ENCODE peak calls at places on chromosomes 3 and 15, in ten cellular contexts. One of them, this sample, is unnamed.

GRCh38 chr3:79598594-79598993 is 169.2 kb downstream of the ROBO1 start:
- DNase-seq in activated CD4-positive, alpha-beta T cell treated with anti-CD3 and anti-CD28 coated beads, Interleukin-2, amount 50 U/mL, for 24 hours: no peak
- DNase-seq in substantia nigra: no peak
- DNase-seq in AG20443: no peak
- DNase-seq in activated T-helper 1 cell treated with Interleukin-2 at 50 U/mL for 16 hours: no peak
- DNase-seq in SK-N-DZ: peak
- DNase-seq in NCI-H1092: peak
- DNase-seq in suprapubic skin: no peak
- DNase-seq in adipocyte: no peak
- DNase-seq in NT2/D1: peak
- DNase-seq in this sample: no peak

GRCh38 chr15:62407216-62407615 is 242.1 kb upstream of the C2CD4B start:
- DNase-seq in adipocyte: peak
- DNase-seq in NT2/D1: no peak
- DNase-seq in activated CD4-positive, alpha-beta T cell treated with anti-CD3 and anti-CD28 coated beads, Interleukin-2, amount 50 U/mL, for 24 hours: no peak
- DNase-seq in AG20443: no peak
- DNase-seq in suprapubic skin: no peak
- DNase-seq in substantia nigra: no peak
- DNase-seq in NCI-H1092: no peak
- DNase-seq in activated T-helper 1 cell treated with Interleukin-2 at 50 U/mL for 16 hours: no peak
- DNase-seq in SK-N-DZ: no peak
- DNase-seq in this sample: no peak

GRCh38 chr15:25243800-25244097 is 195.1 kb downstream of the UBE3A start:
- DNase-seq in suprapubic skin: peak
- DNase-seq in substantia nigra: no peak
- DNase-seq in NT2/D1: no peak
- DNase-seq in SK-N-DZ: no peak
- DNase-seq in AG20443: no peak
- DNase-seq in activated T-helper 1 cell treated with Interleukin-2 at 50 U/mL for 16 hours: no peak
- DNase-seq in NCI-H1092: no peak
- DNase-seq in activated CD4-positive, alpha-beta T cell treated with anti-CD3 and anti-CD28 coated beads, Interleukin-2, amount 50 U/mL, for 24 hours: no peak
- DNase-seq in adipocyte: no peak
- DNase-seq in this sample: no peak

GRCh38 chr15:41435037-41435786 is 18.3 kb downstream of the RTF1 start:
- DNase-seq in NT2/D1: no peak
- DNase-seq in SK-N-DZ: no peak
- DNase-seq in substantia nigra: no peak
- DNase-seq in NCI-H1092: no peak
- DNase-seq in AG20443: no peak
- DNase-seq in activated T-helper 1 cell treated with Interleukin-2 at 50 U/mL for 16 hours: no peak
- DNase-seq in adipocyte: no peak
- DNase-seq in activated CD4-positive, alpha-beta T cell treated with anti-CD3 and anti-CD28 coated beads, Interleukin-2, amount 50 U/mL, for 24 hours: no peak
- DNase-seq in suprapubic skin: no peak
- DNase-seq in this sample: no peak

GRCh38 chr3:178711753-178712152 is 175.5 kb downstream of the KCNMB2 start:
- DNase-seq in NT2/D1: no peak
- DNase-seq in SK-N-DZ: no peak
- DNase-seq in adipocyte: no peak
- DNase-seq in substantia nigra: no peak
- DNase-seq in activated CD4-positive, alpha-beta T cell treated with anti-CD3 and anti-CD28 coated beads, Interleukin-2, amount 50 U/mL, for 24 hours: no peak
- DNase-seq in AG20443: no peak
- DNase-seq in NCI-H1092: no peak
- DNase-seq in activated T-helper 1 cell treated with Interleukin-2 at 50 U/mL for 16 hours: no peak
- DNase-seq in suprapubic skin: no peak
- DNase-seq in this sample: no peak

GRCh38 chr15:28114114-28114455 is 15.0 kb upstream of the OCA2 start:
- DNase-seq in NCI-H1092: no peak
- DNase-seq in adipocyte: no peak
- DNase-seq in SK-N-DZ: no peak
- DNase-seq in AG20443: no peak
- DNase-seq in substantia nigra: no peak
- DNase-seq in NT2/D1: no peak
- DNase-seq in activated CD4-positive, alpha-beta T cell treated with anti-CD3 and anti-CD28 coated beads, Interleukin-2, amount 50 U/mL, for 24 hours: no peak
- DNase-seq in suprapubic skin: no peak
- DNase-seq in activated T-helper 1 cell treated with Interleukin-2 at 50 U/mL for 16 hours: no peak
- DNase-seq in this sample: no peak

GRCh38 chr15:31294067-31294466 is 32.6 kb upstream of the KLF13 start:
- DNase-seq in AG20443: no peak
- DNase-seq in activated T-helper 1 cell treated with Interleukin-2 at 50 U/mL for 16 hours: no peak
- DNase-seq in SK-N-DZ: no peak
- DNase-seq in substantia nigra: no peak
- DNase-seq in NT2/D1: no peak
- DNase-seq in suprapubic skin: no peak
- DNase-seq in adipocyte: no peak
- DNase-seq in activated CD4-positive, alpha-beta T cell treated with anti-CD3 and anti-CD28 coated beads, Interleukin-2, amount 50 U/mL, for 24 hours: no peak
- DNase-seq in NCI-H1092: no peak
- DNase-seq in this sample: no peak

GRCh38 chr15:66894986-66895780 is 170.2 kb upstream of the SMAD3 start:
- DNase-seq in NCI-H1092: no peak
- DNase-seq in activated T-helper 1 cell treated with Interleukin-2 at 50 U/mL for 16 hours: no peak
- DNase-seq in SK-N-DZ: no peak
- DNase-seq in NT2/D1: no peak
- DNase-seq in adipocyte: no peak
- DNase-seq in activated CD4-positive, alpha-beta T cell treated with anti-CD3 and anti-CD28 coated beads, Interleukin-2, amount 50 U/mL, for 24 hours: no peak
- DNase-seq in suprapubic skin: peak
- DNase-seq in AG20443: no peak
- DNase-seq in substantia nigra: no peak
- DNase-seq in this sample: no peak

GRCh38 chr3:48598323-48599076 is 3.4 kb upstream of the COL7A1 start:
- DNase-seq in NCI-H1092: no peak
- DNase-seq in adipocyte: peak
- DNase-seq in NT2/D1: peak
- DNase-seq in SK-N-DZ: no peak
- DNase-seq in substantia nigra: no peak
- DNase-seq in AG20443: peak
- DNase-seq in activated CD4-positive, alpha-beta T cell treated with anti-CD3 and anti-CD28 coated beads, Interleukin-2, amount 50 U/mL, for 24 hours: no peak
- DNase-seq in activated T-helper 1 cell treated with Interleukin-2 at 50 U/mL for 16 hours: no peak
- DNase-seq in suprapubic skin: no peak
- DNase-seq in this sample: peak

GRCh38 chr15:37076543-37076942 is 23.8 kb downstream of the MEIS2 start:
- DNase-seq in activated T-helper 1 cell treated with Interleukin-2 at 50 U/mL for 16 hours: no peak
- DNase-seq in AG20443: no peak
- DNase-seq in activated CD4-positive, alpha-beta T cell treated with anti-CD3 and anti-CD28 coated beads, Interleukin-2, amount 50 U/mL, for 24 hours: no peak
- DNase-seq in NCI-H1092: no peak
- DNase-seq in suprapubic skin: no peak
- DNase-seq in substantia nigra: no peak
- DNase-seq in adipocyte: no peak
- DNase-seq in SK-N-DZ: no peak
- DNase-seq in NT2/D1: no peak
- DNase-seq in this sample: no peak

GRCh38 chr15:65937046-65937445 is 67.8 kb downstream of the RAB11A start:
- DNase-seq in activated T-helper 1 cell treated with Interleukin-2 at 50 U/mL for 16 hours: no peak
- DNase-seq in AG20443: no peak
- DNase-seq in suprapubic skin: no peak
- DNase-seq in SK-N-DZ: no peak
- DNase-seq in activated CD4-positive, alpha-beta T cell treated with anti-CD3 and anti-CD28 coated beads, Interleukin-2, amount 50 U/mL, for 24 hours: no peak
- DNase-seq in substantia nigra: no peak
- DNase-seq in NCI-H1092: peak
- DNase-seq in NT2/D1: no peak
- DNase-seq in adipocyte: no peak
- DNase-seq in this sample: no peak

GRCh38 chr3:99862208-99862607 is 44.5 kb downstream of the CMSS1 start:
- DNase-seq in activated CD4-positive, alpha-beta T cell treated with anti-CD3 and anti-CD28 coated beads, Interleukin-2, amount 50 U/mL, for 24 hours: no peak
- DNase-seq in activated T-helper 1 cell treated with Interleukin-2 at 50 U/mL for 16 hours: no peak
- DNase-seq in NCI-H1092: no peak
- DNase-seq in suprapubic skin: no peak
- DNase-seq in NT2/D1: no peak
- DNase-seq in AG20443: peak
- DNase-seq in adipocyte: peak
- DNase-seq in SK-N-DZ: no peak
- DNase-seq in substantia nigra: no peak
- DNase-seq in this sample: no peak

GRCh38 chr3:70053293-70053692 is 53.8 kb downstream of the SAMMSON start:
- DNase-seq in adipocyte: no peak
- DNase-seq in suprapubic skin: no peak
- DNase-seq in substantia nigra: no peak
- DNase-seq in NT2/D1: no peak
- DNase-seq in activated T-helper 1 cell treated with Interleukin-2 at 50 U/mL for 16 hours: no peak
- DNase-seq in AG20443: no peak
- DNase-seq in NCI-H1092: no peak
- DNase-seq in activated CD4-positive, alpha-beta T cell treated with anti-CD3 and anti-CD28 coated beads, Interleukin-2, amount 50 U/mL, for 24 hours: no peak
- DNase-seq in SK-N-DZ: no peak
- DNase-seq in this sample: peak

GRCh38 chr3:41193822-41194539 is 5.3 kb upstream of the CTNNB1 start:
- DNase-seq in substantia nigra: no peak
- DNase-seq in activated T-helper 1 cell treated with Interleukin-2 at 50 U/mL for 16 hours: no peak
- DNase-seq in NT2/D1: no peak
- DNase-seq in adipocyte: no peak
- DNase-seq in AG20443: no peak
- DNase-seq in SK-N-DZ: no peak
- DNase-seq in NCI-H1092: no peak
- DNase-seq in activated CD4-positive, alpha-beta T cell treated with anti-CD3 and anti-CD28 coated beads, Interleukin-2, amount 50 U/mL, for 24 hours: no peak
- DNase-seq in suprapubic skin: no peak
- DNase-seq in this sample: no peak

GRCh38 chr15:60520041-60520824 is 41.3 kb upstream of the ICE2 start:
- DNase-seq in suprapubic skin: no peak
- DNase-seq in SK-N-DZ: no peak
- DNase-seq in activated T-helper 1 cell treated with Interleukin-2 at 50 U/mL for 16 hours: no peak
- DNase-seq in substantia nigra: no peak
- DNase-seq in adipocyte: no peak
- DNase-seq in activated CD4-positive, alpha-beta T cell treated with anti-CD3 and anti-CD28 coated beads, Interleukin-2, amount 50 U/mL, for 24 hours: peak
- DNase-seq in NT2/D1: no peak
- DNase-seq in NCI-H1092: no peak
- DNase-seq in AG20443: no peak
- DNase-seq in this sample: peak

GRCh38 chr3:156483961-156484787 is 70.7 kb downstream of the SSR3 start:
- DNase-seq in AG20443: peak
- DNase-seq in adipocyte: peak
- DNase-seq in NCI-H1092: no peak
- DNase-seq in NT2/D1: no peak
- DNase-seq in SK-N-DZ: no peak
- DNase-seq in substantia nigra: no peak
- DNase-seq in suprapubic skin: no peak
- DNase-seq in activated CD4-positive, alpha-beta T cell treated with anti-CD3 and anti-CD28 coated beads, Interleukin-2, amount 50 U/mL, for 24 hours: peak
- DNase-seq in activated T-helper 1 cell treated with Interleukin-2 at 50 U/mL for 16 hours: peak
- DNase-seq in this sample: no peak

GRCh38 chr3:10503217-10503796 is 2.1 kb downstream of the ATP2B2 start:
- DNase-seq in substantia nigra: no peak
- DNase-seq in SK-N-DZ: no peak
- DNase-seq in NCI-H1092: no peak
- DNase-seq in adipocyte: no peak
- DNase-seq in suprapubic skin: no peak
- DNase-seq in NT2/D1: no peak
- DNase-seq in activated T-helper 1 cell treated with Interleukin-2 at 50 U/mL for 16 hours: no peak
- DNase-seq in activated CD4-positive, alpha-beta T cell treated with anti-CD3 and anti-CD28 coated beads, Interleukin-2, amount 50 U/mL, for 24 hours: no peak
- DNase-seq in AG20443: no peak
- DNase-seq in this sample: no peak

GRCh38 chr3:152508705-152509104 is 240.0 kb downstream of the MBNL1 start:
- DNase-seq in SK-N-DZ: no peak
- DNase-seq in suprapubic skin: no peak
- DNase-seq in AG20443: no peak
- DNase-seq in adipocyte: no peak
- DNase-seq in activated T-helper 1 cell treated with Interleukin-2 at 50 U/mL for 16 hours: no peak
- DNase-seq in NT2/D1: no peak
- DNase-seq in substantia nigra: no peak
- DNase-seq in activated CD4-positive, alpha-beta T cell treated with anti-CD3 and anti-CD28 coated beads, Interleukin-2, amount 50 U/mL, for 24 hours: no peak
- DNase-seq in NCI-H1092: no peak
- DNase-seq in this sample: no peak

GRCh38 chr15:43376017-43376705 is 5.3 kb downstream of the TUBGCP4 start:
- DNase-seq in adipocyte: peak
- DNase-seq in NCI-H1092: no peak
- DNase-seq in substantia nigra: no peak
- DNase-seq in NT2/D1: no peak
- DNase-seq in suprapubic skin: no peak
- DNase-seq in activated CD4-positive, alpha-beta T cell treated with anti-CD3 and anti-CD28 coated beads, Interleukin-2, amount 50 U/mL, for 24 hours: no peak
- DNase-seq in AG20443: peak
- DNase-seq in activated T-helper 1 cell treated with Interleukin-2 at 50 U/mL for 16 hours: peak
- DNase-seq in SK-N-DZ: peak
- DNase-seq in this sample: no peak

GRCh38 chr3:52891615-52892081 is 5.7 kb downstream of the STIMATE start:
- DNase-seq in activated T-helper 1 cell treated with Interleukin-2 at 50 U/mL for 16 hours: no peak
- DNase-seq in NT2/D1: no peak
- DNase-seq in substantia nigra: no peak
- DNase-seq in adipocyte: peak
- DNase-seq in SK-N-DZ: no peak
- DNase-seq in AG20443: peak
- DNase-seq in suprapubic skin: no peak
- DNase-seq in activated CD4-positive, alpha-beta T cell treated with anti-CD3 and anti-CD28 coated beads, Interleukin-2, amount 50 U/mL, for 24 hours: no peak
- DNase-seq in NCI-H1092: no peak
- DNase-seq in this sample: no peak

GRCh38 chr3:65953881-65954733 is 84.6 kb downstream of the MAGI1 start:
- DNase-seq in activated CD4-positive, alpha-beta T cell treated with anti-CD3 and anti-CD28 coated beads, Interleukin-2, amount 50 U/mL, for 24 hours: no peak
- DNase-seq in NT2/D1: no peak
- DNase-seq in activated T-helper 1 cell treated with Interleukin-2 at 50 U/mL for 16 hours: no peak
- DNase-seq in SK-N-DZ: no peak
- DNase-seq in substantia nigra: peak
- DNase-seq in NCI-H1092: no peak
- DNase-seq in adipocyte: no peak
- DNase-seq in AG20443: no peak
- DNase-seq in suprapubic skin: no peak
- DNase-seq in this sample: peak

GRCh38 chr3:141452773-141453172 is 34.1 kb upstream of the RASA2 start:
- DNase-seq in AG20443: no peak
- DNase-seq in adipocyte: no peak
- DNase-seq in activated CD4-positive, alpha-beta T cell treated with anti-CD3 and anti-CD28 coated beads, Interleukin-2, amount 50 U/mL, for 24 hours: no peak
- DNase-seq in SK-N-DZ: no peak
- DNase-seq in NCI-H1092: no peak
- DNase-seq in NT2/D1: no peak
- DNase-seq in activated T-helper 1 cell treated with Interleukin-2 at 50 U/mL for 16 hours: no peak
- DNase-seq in suprapubic skin: no peak
- DNase-seq in substantia nigra: no peak
- DNase-seq in this sample: no peak

This sample was measured in kidney epithelial cell.